ENCODE peak calls at places on chromosomes 16 and 17, in four cellular contexts. One of them, this sample, is unnamed.
A peak's percentile ranks its signal among the peaks of the same experiment; 100 is the strongest.

GRCh38 chr17:44267165-44267455 is 825 bp downstream of the SLC4A1 start:
- DNase-seq in iris pigment epithelial cell: no peak
- DNase-seq in effector CD4-positive, alpha-beta T cell: no peak
- DNase-seq in AG04449: no peak
- DNase-seq in this sample: no peak

GRCh38 chr16:1810106-1810505 is 16.5 kb downstream of the HAGH start:
- DNase-seq in AG04449: no peak
- DNase-seq in effector CD4-positive, alpha-beta T cell: no peak
- DNase-seq in iris pigment epithelial cell: no peak
- DNase-seq in this sample: no peak

GRCh38 chr16:75402174-75402820 is 31.0 kb downstream of the CFDP1 start:
- DNase-seq in AG04449: no peak
- DNase-seq in effector CD4-positive, alpha-beta T cell: no peak
- DNase-seq in iris pigment epithelial cell: peak; percentile 79
- DNase-seq in this sample: no peak

GRCh38 chr17:66717680-66718079 is 117.2 kb upstream of the CACNG5 start:
- DNase-seq in iris pigment epithelial cell: peak; percentile 16
- DNase-seq in AG04449: no peak
- DNase-seq in effector CD4-positive, alpha-beta T cell: no peak
- DNase-seq in this sample: no peak

GRCh38 chr17:64655704-64656103 is 6.4 kb downstream of the SMURF2 start:
- DNase-seq in AG04449: no peak
- DNase-seq in iris pigment epithelial cell: no peak
- DNase-seq in effector CD4-positive, alpha-beta T cell: no peak
- DNase-seq in this sample: no peak

GRCh38 chr17:77420804-77421634 is 280.2 kb downstream of the SEC14L1 start:
- DNase-seq in effector CD4-positive, alpha-beta T cell: peak; percentile 65
- DNase-seq in iris pigment epithelial cell: peak; percentile 95
- DNase-seq in AG04449: peak; percentile 64
- DNase-seq in this sample: peak; percentile 76

GRCh38 chr16:71867934-71868333 is 16.0 kb downstream of the ZNF821 start:
- DNase-seq in iris pigment epithelial cell: no peak
- DNase-seq in effector CD4-positive, alpha-beta T cell: no peak
- DNase-seq in AG04449: no peak
- DNase-seq in this sample: no peak

GRCh38 chr16:4944333-4945281 is 7.7 kb upstream of the PPL start:
- DNase-seq in AG04449: peak; percentile 80
- DNase-seq in iris pigment epithelial cell: peak; percentile 94
- DNase-seq in effector CD4-positive, alpha-beta T cell: no peak
- DNase-seq in this sample: peak; percentile 64

GRCh38 chr17:47966079-47966519 is 4.8 kb upstream of the CDK5RAP3 start:
- DNase-seq in effector CD4-positive, alpha-beta T cell: no peak
- DNase-seq in AG04449: no peak
- DNase-seq in iris pigment epithelial cell: no peak
- DNase-seq in this sample: no peak

GRCh38 chr17:31072186-31072585 is 22.6 kb upstream of the NF1 start:
- DNase-seq in effector CD4-positive, alpha-beta T cell: no peak
- DNase-seq in iris pigment epithelial cell: peak; percentile 72
- DNase-seq in AG04449: peak; percentile 54
- DNase-seq in this sample: no peak

GRCh38 chr17:40038882-40039513 is 15.2 kb downstream of the MED24 start:
- DNase-seq in AG04449: peak; percentile 42
- DNase-seq in effector CD4-positive, alpha-beta T cell: no peak
- DNase-seq in iris pigment epithelial cell: peak; percentile 89
- DNase-seq in this sample: no peak

GRCh38 chr16:84315422-84315821 is 20.7 kb downstream of the WFDC1 start:
- DNase-seq in iris pigment epithelial cell: peak; percentile 27
- DNase-seq in effector CD4-positive, alpha-beta T cell: no peak
- DNase-seq in AG04449: no peak
- DNase-seq in this sample: no peak

GRCh38 chr17:81002013-81002384 is 10.4 kb downstream of the CHMP6 start:
- DNase-seq in AG04449: no peak
- DNase-seq in effector CD4-positive, alpha-beta T cell: no peak
- DNase-seq in iris pigment epithelial cell: no peak
- DNase-seq in this sample: no peak

GRCh38 chr16:84175351-84176081 is 11.3 kb downstream of the TAF1C start:
- DNase-seq in AG04449: no peak
- DNase-seq in iris pigment epithelial cell: peak; percentile 30
- DNase-seq in effector CD4-positive, alpha-beta T cell: peak; percentile 49
- DNase-seq in this sample: peak; percentile 10

GRCh38 chr17:8846768-8847211 is 20.7 kb downstream of the PIK3R6 start:
- DNase-seq in effector CD4-positive, alpha-beta T cell: no peak
- DNase-seq in AG04449: no peak
- DNase-seq in iris pigment epithelial cell: peak; percentile 69
- DNase-seq in this sample: no peak

GRCh38 chr16:3413730-3414379 is 12.8 kb downstream of the ZNF174 start:
- DNase-seq in iris pigment epithelial cell: no peak
- DNase-seq in effector CD4-positive, alpha-beta T cell: no peak
- DNase-seq in AG04449: no peak
- DNase-seq in this sample: no peak

GRCh38 chr16:12341423-12341822 is 364.9 kb downstream of the SNX29 start:
- DNase-seq in iris pigment epithelial cell: peak; percentile 26
- DNase-seq in AG04449: no peak
- DNase-seq in effector CD4-positive, alpha-beta T cell: no peak
- DNase-seq in this sample: no peak

GRCh38 chr17:1519678-1520077 is 3.3 kb upstream of the INPP5K start:
- DNase-seq in effector CD4-positive, alpha-beta T cell: no peak
- DNase-seq in iris pigment epithelial cell: no peak
- DNase-seq in AG04449: no peak
- DNase-seq in this sample: no peak

GRCh38 chr16:83802135-83802534 is 5.6 kb upstream of the HSBP1 start:
- DNase-seq in iris pigment epithelial cell: peak; percentile 79
- DNase-seq in effector CD4-positive, alpha-beta T cell: no peak
- DNase-seq in AG04449: peak; percentile 46
- DNase-seq in this sample: no peak